ENCODE peak calls at places on chromosomes 2 and 18, in five cellular contexts. Z is GM12878, B is A549, E is K562, V is SK-N-SH. H is an unnamed sample.

GRCh38 chr2:231928901-231929725 is 2.9 kb upstream of the NPPC start:
- DNase-seq in E (no peak), Z (no peak), B (no peak), V (no peak), H (no peak)

GRCh38 chr2:151973013-151973900 is 125.6 kb downstream of the CACNB4 start:
- DNase-seq in B (no peak), Z (no peak), V (peak; percentile 26), E (no peak), H (no peak)

GRCh38 chr18:858016-858415 is 46.0 kb upstream of the YES1 start:
- DNase-seq in V (no peak), B (no peak), E (no peak), Z (no peak), H (no peak)

GRCh38 chr2:8312861-8313768 is 368.7 kb upstream of the ID2 start:
- DNase-seq in V (no peak), E (peak; percentile 59), B (no peak), Z (peak; percentile 96), H (peak; percentile 11)

GRCh38 chr2:176565641-176566323 is 296.5 kb downstream of the MTX2 start:
- DNase-seq in V (no peak), E (no peak), B (no peak), Z (no peak), H (peak; percentile 70)

GRCh38 chr2:74648009-74648443 is at the start of gene M1AP:
- DNase-seq in Z (no peak), E (no peak), V (no peak), B (no peak), H (no peak)

GRCh38 chr2:231321556-231322334 is 73.8 kb upstream of the B3GNT7 start:
- DNase-seq in E (no peak), Z (no peak), V (no peak), B (no peak), H (no peak)

GRCh38 chr2:172102159-172102857 is 392 bp downstream of the DLX2 start:
- DNase-seq in E (no peak), Z (no peak), V (no peak), B (peak; percentile 53), H (peak; percentile 61)

GRCh38 chr2:187174582-187174981 is 273.5 kb downstream of the CALCRL start:
- DNase-seq in B (peak; percentile 2), Z (no peak), V (peak; percentile 5), E (peak; percentile 60), H (no peak)

GRCh38 chr18:55228191-55228590 is 268.9 kb upstream of the CCDC68 start:
- DNase-seq in E (no peak), B (no peak), Z (no peak), V (no peak), H (peak; percentile 72)

GRCh38 chr2:219001577-219002394 is 8.6 kb upstream of the CRYBA2 start:
- DNase-seq in V (peak; percentile 50), E (peak; percentile 65), B (no peak), Z (no peak), H (no peak)

GRCh38 chr18:74529378-74529777 is 4.9 kb upstream of the CNDP1 start:
- DNase-seq in E (no peak), Z (no peak), B (no peak), V (no peak), H (no peak)

GRCh38 chr2:40625849-40626248 is 174.0 kb upstream of the SLC8A1 start:
- DNase-seq in B (no peak), Z (no peak), V (no peak), E (no peak), H (peak; percentile 90)

GRCh38 chr2:230924470-230925341 is at the start of gene GPR55:
- DNase-seq in V (no peak), E (peak; percentile 53), B (peak; percentile 20), Z (peak; percentile 56), H (no peak)

GRCh38 chr18:42583197-42583776 is 532.2 kb downstream of the RIT2 start:
- DNase-seq in E (no peak), Z (no peak), V (no peak), B (no peak), H (no peak)

GRCh38 chr2:62307469-62308389 is 111.8 kb downstream of the B3GNT2 start:
- DNase-seq in V (no peak), Z (no peak), E (no peak), B (no peak), H (no peak)

GRCh38 chr2:186325827-186326535 is 160.1 kb upstream of the ZC3H15 start:
- DNase-seq in E (no peak), V (no peak), B (no peak), Z (no peak), H (no peak)

GRCh38 chr18:77054288-77054605 is 78.3 kb downstream of the MBP start:
- DNase-seq in V (no peak), B (no peak), Z (no peak), E (no peak), H (no peak)

GRCh38 chr2:225590932-225591331 is 191.4 kb downstream of the NYAP2 start:
- DNase-seq in V (no peak), Z (no peak), E (no peak), B (no peak), H (no peak)

GRCh38 chr18:9055185-9055584 is 47.3 kb upstream of the NDUFV2 start:
- DNase-seq in Z (no peak), V (peak; percentile 22), B (peak; percentile 13), E (no peak), H (peak; percentile 86)

GRCh38 chr2:31513553-31513952 is 67.2 kb downstream of the SRD5A2 start:
- DNase-seq in Z (no peak), E (no peak), B (no peak), V (no peak), H (no peak)

GRCh38 chr2:46270384-46270783 is 26.8 kb upstream of the EPAS1 start:
- DNase-seq in E (no peak), B (no peak), V (no peak), Z (no peak), H (peak; percentile 35)

GRCh38 chr2:62197017-62197586 is 1.2 kb downstream of the B3GNT2 start:
- DNase-seq in E (peak; percentile 51), B (peak; percentile 38), V (peak; percentile 68), Z (no peak), H (no peak)

GRCh38 chr2:192571636-192572035 is 376.9 kb upstream of the TMEFF2 start:
- DNase-seq in B (no peak), Z (no peak), V (no peak), E (no peak), H (no peak)

GRCh38 chr2:240499309-240500301 is 58.2 kb downstream of the ANKMY1 start:
- DNase-seq in Z (no peak), B (no peak), E (no peak), V (peak; percentile 24), H (no peak)

GRCh38 chr2:187642498-187642897 is 88.3 kb upstream of the TFPI start:
- DNase-seq in E (no peak), B (no peak), V (no peak), Z (no peak), H (no peak)

GRCh38 chr18:34370704-34371405 is 146.1 kb upstream of the NOL4 start:
- DNase-seq in E (no peak), Z (no peak), V (no peak), B (no peak), H (no peak)

DNA sequence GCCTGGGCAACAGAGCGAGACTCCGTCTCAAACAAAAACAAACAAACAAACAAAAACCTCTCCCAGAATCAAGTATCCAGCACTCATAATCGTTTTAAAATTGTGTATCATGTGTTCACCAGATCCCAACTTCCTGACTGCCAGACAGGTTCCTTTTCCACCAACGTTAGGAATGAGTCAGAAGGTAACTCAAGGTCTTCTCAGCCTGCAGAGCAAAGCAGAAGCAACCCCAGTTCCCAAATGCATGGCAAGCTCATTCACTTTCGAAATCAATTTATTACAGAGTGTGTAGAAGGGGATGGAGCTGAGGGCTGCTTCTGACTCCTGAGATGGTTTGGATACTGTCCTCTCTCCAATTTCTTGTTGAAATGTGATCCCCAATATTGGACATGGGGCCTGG is 114.6 kb downstream of the PIEZO2 start:
- DNase-seq in E (no peak), B (no peak), V (no peak), Z (no peak), H (peak; percentile 53)
- TF ChIP-seq RCOR1 in E (no peak), B (no peak), V (no peak), Z (no peak), H (no peak)

DNA sequence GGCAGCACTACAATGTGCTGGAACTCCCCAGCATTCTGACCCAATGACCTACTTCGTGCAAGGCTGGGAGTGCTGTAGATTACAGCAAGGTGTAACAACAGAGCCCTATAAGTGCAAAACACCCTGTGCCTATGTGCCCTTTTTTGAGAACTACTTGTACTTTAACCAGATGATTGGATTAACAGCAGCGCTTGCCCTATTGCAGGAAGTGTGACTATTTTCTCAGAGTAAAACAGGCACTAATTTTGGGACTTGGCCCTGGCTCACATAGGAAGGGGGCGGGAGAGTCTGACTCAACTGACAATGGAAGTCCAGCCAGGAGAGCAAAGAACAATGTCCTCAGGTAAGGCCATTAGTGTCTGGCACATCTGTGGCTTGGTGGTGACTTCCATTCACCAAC is 35.6 kb upstream of the RNF125 start:
- DNase-seq in V (no peak), Z (no peak), B (no peak), E (no peak), H (no peak)
- TF ChIP-seq RCOR1 in V (no peak), Z (no peak), B (no peak), E (no peak), H (no peak)

GRCh38 chr2:72135921-72136320 is 11.7 kb downstream of the CYP26B1 start:
- DNase-seq in Z (no peak), B (no peak), V (no peak), E (no peak), H (no peak)

GRCh38 chr2:72134997-72135800 is 12.5 kb downstream of the CYP26B1 start:
- DNase-seq in E (no peak), Z (no peak), B (no peak), V (peak; percentile 28), H (no peak)

GRCh38 chr2:72132981-72133720 is 14.5 kb downstream of the CYP26B1 start:
- DNase-seq in V (peak; percentile 15), Z (no peak), B (no peak), E (no peak), H (no peak)

GRCh38 chr2:72133721-72134407 is 13.8 kb downstream of the CYP26B1 start:
- DNase-seq in V (peak; percentile 29), Z (no peak), B (no peak), E (no peak), H (no peak)

GRCh38 chr2:72134408-72134996 is 13.2 kb downstream of the CYP26B1 start:
- DNase-seq in E (no peak), Z (no peak), V (no peak), B (no peak), H (no peak)
- TF ChIP-seq RCOR1 in E (no peak), Z (no peak), V (no peak), B (no peak), H (no peak)

GRCh38 chr2:234308073-234308813 is 188.6 kb downstream of the ARL4C start:
- DNase-seq in Z (no peak), B (peak; percentile 41), V (no peak), E (no peak), H (peak; percentile 39)

GRCh38 chr2:234307322-234307961 is 189.4 kb downstream of the ARL4C start:
- DNase-seq in E (no peak), V (no peak), B (no peak), Z (no peak), H (no peak)

GRCh38 chr2:234309431-234309830 is 187.4 kb downstream of the ARL4C start:
- DNase-seq in E (no peak), V (no peak), Z (no peak), B (no peak), H (no peak)

GRCh38 chr2:234310166-234310565 is 186.7 kb downstream of the ARL4C start:
- DNase-seq in E (no peak), Z (no peak), V (no peak), B (no peak), H (no peak)

DNA sequence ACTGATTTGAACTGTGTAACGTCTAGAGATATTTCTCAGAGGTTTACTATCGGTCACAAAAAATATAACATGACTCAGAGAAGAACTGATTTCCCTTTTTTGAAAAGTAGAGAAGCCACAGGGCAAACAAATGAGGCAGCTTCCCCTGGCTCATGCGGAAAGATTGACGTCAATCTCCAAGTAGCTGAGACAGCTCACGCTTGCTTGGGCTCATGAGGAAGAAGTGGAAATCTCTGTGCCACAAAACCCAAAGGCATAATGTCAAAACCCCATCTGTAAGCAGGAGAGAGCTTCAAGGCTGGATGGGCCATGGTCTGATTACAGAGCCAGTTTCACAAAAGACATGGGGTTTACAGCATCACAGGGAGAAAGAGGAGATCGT is 188.1 kb downstream of the ARL4C start:
- DNase-seq in B (peak; percentile 58), Z (peak; percentile 71), V (no peak), E (no peak), H (peak; percentile 85)
- TF ChIP-seq RCOR1 in B (no peak), Z (no peak), V (no peak), E (no peak), H (no peak)